ENCODE peak calls at places on chromosomes 6 and 20, in six cellular contexts. C is AG04450, W is left lung, V is esophagus muscularis mucosa, P is lung, I is stomach. S is an unnamed sample.

GRCh38 chr6:155936127-155936526 is 480.5 kb upstream of the NOX3 start:
- DNase-seq in C (no peak), P (no peak), W (no peak), I (no peak), V (no peak), S (no peak)

GRCh38 chr6:168157272-168158007 is 78.4 kb upstream of the FRMD1 start:
- DNase-seq in I (no peak), V (peak; percentile 91), C (peak; percentile 15), W (no peak), P (no peak), S (no peak)

GRCh38 chr6:44253307-44254101 is 3.8 kb downstream of the SLC35B2 start:
- DNase-seq in V (no peak), I (peak; percentile 66), C (no peak), P (no peak), W (peak; percentile 25), S (peak; percentile 54)

GRCh38 chr6:74756903-74757302 is 448.9 kb downstream of the COL12A1 start:
- DNase-seq in C (no peak), V (no peak), P (no peak), I (no peak), W (no peak), S (no peak)

GRCh38 chr6:87944541-87944954 is 103.1 kb upstream of the SPACA1 start:
- DNase-seq in P (no peak), V (peak; percentile 90), C (no peak), I (peak; percentile 31), W (no peak), S (peak; percentile 75)

GRCh38 chr6:18147160-18147559 is 7.7 kb downstream of the TPMT start:
- DNase-seq in I (no peak), P (no peak), W (no peak), V (no peak), C (no peak), S (no peak)

GRCh38 chr20:46093531-46093930 is 3.8 kb upstream of the NCOA5 start:
- DNase-seq in W (no peak), I (no peak), V (no peak), P (no peak), C (no peak), S (no peak)

GRCh38 chr6:148608211-148608951 is 138.4 kb upstream of the UST start:
- DNase-seq in P (no peak), C (no peak), I (no peak), V (no peak), W (no peak), S (no peak)

GRCh38 chr6:84150680-84151079 is 76.8 kb downstream of the CEP162 start:
- DNase-seq in V (no peak), C (peak; percentile 24), W (no peak), P (no peak), I (no peak), S (no peak)

GRCh38 chr6:39225543-39225942 is 3.7 kb downstream of the KCNK5 start:
- DNase-seq in I (peak; percentile 53), C (no peak), P (no peak), V (no peak), W (peak; percentile 88), S (no peak)

GRCh38 chr6:75424610-75425548 is 68.7 kb downstream of the FILIP1 start:
- DNase-seq in P (no peak), C (no peak), I (no peak), W (no peak), V (no peak), S (no peak)

GRCh38 chr20:25546048-25546447 is 39.3 kb downstream of the NINL start:
- DNase-seq in V (no peak), I (no peak), W (no peak), P (peak; percentile 56), C (no peak), S (no peak)

GRCh38 chr6:140320081-140320798 is 945.8 kb upstream of the CITED2 start:
- DNase-seq in W (no peak), V (no peak), I (no peak), P (no peak), C (peak; percentile 4), S (no peak)

GRCh38 chr20:46835418-46835817 is 59.2 kb upstream of the EYA2 start:
- DNase-seq in C (no peak), W (no peak), P (no peak), V (no peak), I (no peak), S (no peak)

GRCh38 chr6:96812077-96812703 is 25.1 kb downstream of the GPR63 start:
- DNase-seq in C (no peak), V (no peak), P (no peak), W (no peak), I (no peak), S (no peak)
- H3K4me3 ChIP-seq in C (no peak overlapping the region), V (no peak overlapping the region), P (no peak overlapping the region), W (no peak overlapping the region), I (no peak overlapping the region), S (no peak overlapping the region)

GRCh38 chr6:109053285-109053684 is 41.4 kb downstream of the SESN1 start:
- DNase-seq in I (no peak), C (no peak), V (no peak), W (no peak), P (no peak), S (no peak)
- H3K27ac ChIP-seq in I (no peak overlapping the region), C (no peak overlapping the region), V (no peak overlapping the region), W (no peak overlapping the region), P (no peak overlapping the region), S (peak overlapping the region; percentile 77)

GRCh38 chr6:145442110-145442509 is 293.2 kb downstream of the EPM2A start:
- DNase-seq in C (no peak), I (no peak), W (no peak), V (no peak), P (no peak), S (no peak)

GRCh38 chr6:145445674-145446073 is 289.6 kb downstream of the EPM2A start:
- DNase-seq in I (no peak), C (no peak), W (no peak), P (no peak), V (no peak), S (no peak)
- H3K9me3 ChIP-seq in I (peaks cover 51% of the 10 kb centered on the region), C (no peaks in the 10 kb centered on the region), W (no peaks in the 10 kb centered on the region), P (peaks cover 6% of the 10 kb centered on the region), V (peaks cover 22% of the 10 kb centered on the region), S (peaks cover 26% of the 10 kb centered on the region)

GRCh38 chr20:44614525-44614924 is 32.1 kb downstream of the PKIG start:
- DNase-seq in I (no peak), V (no peak), C (no peak), P (no peak), W (no peak), S (peak; percentile 33)

GRCh38 chr20:44616604-44616964 is 34.2 kb downstream of the PKIG start:
- DNase-seq in V (no peak), C (no peak), P (no peak), W (no peak), I (peak; percentile 46), S (peak; percentile 80)

GRCh38 chr20:44618318-44618731 is 33.2 kb downstream of the ADA start:
- DNase-seq in W (no peak), P (no peak), C (no peak), V (no peak), I (peak; percentile 69), S (no peak)

GRCh38 chr20:44615169-44615791 is 32.9 kb downstream of the PKIG start:
- DNase-seq in V (no peak), P (no peak), W (no peak), C (no peak), I (no peak), S (no peak)

DNA sequence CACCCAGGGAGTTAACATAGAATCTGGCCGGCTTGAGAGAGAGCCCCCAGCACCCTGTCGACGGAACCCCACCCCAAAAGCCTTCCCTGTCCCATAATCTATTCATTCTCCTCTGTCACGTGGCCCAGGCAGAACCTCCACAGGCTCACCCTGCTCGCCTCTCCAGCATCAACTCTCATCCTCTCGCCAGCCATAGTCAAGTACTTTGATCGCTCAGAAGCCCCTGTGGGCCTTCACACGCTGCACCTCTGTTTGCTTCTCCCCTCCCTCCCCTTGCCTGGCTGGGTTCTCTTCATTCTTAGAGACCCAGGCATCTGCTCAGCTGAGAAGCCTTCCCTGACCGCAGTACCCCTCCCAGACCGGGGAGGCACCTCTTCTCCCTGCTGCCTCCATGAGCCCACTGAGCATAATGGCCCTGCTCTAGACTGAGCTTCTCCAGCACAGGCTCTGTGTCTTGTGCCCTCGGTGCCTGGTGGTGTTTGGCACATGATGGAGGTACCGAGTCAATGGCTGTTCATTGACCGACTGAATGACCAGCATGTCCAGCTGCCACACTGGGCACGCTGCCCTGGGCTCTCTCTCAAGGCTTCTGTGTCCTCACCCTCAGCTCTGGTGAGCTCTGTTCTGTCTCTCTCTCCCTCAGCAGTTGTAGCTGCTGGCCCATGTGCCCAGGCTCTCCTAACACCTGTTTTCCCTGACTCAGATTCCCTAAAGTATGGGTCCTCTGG is 33.7 kb downstream of the PKIG start:
- DNase-seq in P (no peak), I (no peak), C (no peak), V (no peak), W (no peak), S (peak; percentile 73)
- H3K4me3 ChIP-seq in P (no peak overlapping the region), I (no peak overlapping the region), C (no peak overlapping the region), V (no peak overlapping the region), W (no peak overlapping the region), S (no peak overlapping the region)

GRCh38 chr6:109690373-109690739 is 646 bp downstream of the AK9 start:
- DNase-seq in P (peak; percentile 66), I (peak; percentile 76), V (no peak), W (peak; percentile 92), C (no peak), S (peak; percentile 75)
- H3K27ac ChIP-seq in P (peak overlapping the region; percentile 91), I (peak overlapping the region; percentile 87), V (peak overlapping the region; percentile 93), W (peak overlapping the region; percentile 89), C (peak overlapping the region; percentile 75), S (peak overlapping the region; percentile 92)

GRCh38 chr6:57327311-57327710 is 9.9 kb downstream of the PRIM2 start:
- DNase-seq in C (no peak), W (no peak), P (no peak), I (no peak), V (no peak), S (no peak)
- H3K9me3 ChIP-seq in C (peaks cover 11% of the 10 kb centered on the region), W (no peaks in the 10 kb centered on the region), P (peaks cover 3% of the 10 kb centered on the region), I (peaks cover 26% of the 10 kb centered on the region), V (peaks cover 5% of the 10 kb centered on the region), S (peaks cover 24% of the 10 kb centered on the region)

S was measured in psoas muscle.